ENCODE peak calls at places on chromosomes 7 and 10, in eight cellular contexts. X, W, R, B, S, A, E and O are unnamed samples.

GRCh38 chr7:124765401-124766352 is at the start of gene GPR37:
- DNase-seq in X (peak; percentile 74), W (peak; percentile 70), R (no peak), B (peak; percentile 63), S (no peak), A (peak; percentile 44), E (peak; percentile 83), O (peak; percentile 81)

GRCh38 chr10:125779403-125780327 is 4.0 kb upstream of the MMP21 start:
- DNase-seq in X (no peak), W (no peak), R (no peak), B (no peak), S (no peak), A (no peak), E (no peak), O (no peak)

GRCh38 chr7:158019726-158020705 is 567.6 kb downstream of the PTPRN2 start:
- DNase-seq in X (no peak), W (no peak), R (no peak), B (no peak), S (no peak), A (no peak), E (no peak), O (peak; percentile 37)

GRCh38 chr10:14093735-14094484 is 236.8 kb downstream of the FRMD4A start:
- DNase-seq in X (no peak), W (peak; percentile 33), R (no peak), B (peak; percentile 35), S (peak; percentile 15), A (peak; percentile 74), E (no peak), O (no peak)

GRCh38 chr10:80924063-80924952 is 386.6 kb downstream of the SH2D4B start:
- DNase-seq in X (peak; percentile 63), W (peak; percentile 62), R (no peak), B (no peak), S (no peak), A (peak; percentile 52), E (peak; percentile 21), O (no peak)

GRCh38 chr7:135414850-135415439 is 95.0 kb downstream of the CNOT4 start:
- DNase-seq in X (peak; percentile 24), W (peak; percentile 48), R (no peak), B (peak; percentile 61), S (peak; percentile 45), A (peak; percentile 55), E (peak; percentile 24), O (no peak)

GRCh38 chr10:27240891-27241639 is 468 bp upstream of the ACBD5 start:
- DNase-seq in X (peak; percentile 46), W (peak; percentile 47), R (no peak), B (no peak), S (no peak), A (peak; percentile 48), E (peak; percentile 30), O (peak; percentile 80)

GRCh38 chr7:43583424-43584199 is 704 bp downstream of the STK17A start:
- DNase-seq in X (peak; percentile 70), W (peak; percentile 50), R (peak; percentile 30), B (no peak), S (no peak), A (peak; percentile 75), E (peak; percentile 47), O (peak; percentile 85)

GRCh38 chr10:115950320-115950719 is 322.7 kb downstream of the GFRA1 start:
- DNase-seq in X (no peak), W (no peak), R (no peak), B (no peak), S (no peak), A (no peak), E (no peak), O (no peak)

GRCh38 chr7:138257459-138258193 is 181.4 kb downstream of the AKR1D1 start:
- DNase-seq in X (peak; percentile 30), W (no peak), R (no peak), B (peak; percentile 69), S (no peak), A (no peak), E (no peak), O (no peak)

GRCh38 chr10:31697271-31698168 is 231.1 kb downstream of the ARHGAP12 start:
- DNase-seq in X (peak; percentile 55), W (no peak), R (peak; percentile 70), B (no peak), S (no peak), A (peak; percentile 95), E (no peak), O (peak; percentile 94)

GRCh38 chr10:77887631-77888355 is 38.8 kb downstream of the DLG5 start:
- DNase-seq in X (no peak), W (no peak), R (no peak), B (no peak), S (no peak), A (peak; percentile 70), E (no peak), O (no peak)

GRCh38 chr10:30812018-30812851 is 182.7 kb upstream of the LYZL2 start:
- DNase-seq in X (peak; percentile 29), W (no peak), R (peak; percentile 28), B (no peak), S (no peak), A (peak; percentile 90), E (no peak), O (no peak)

GRCh38 chr10:133378251-133379096 is 588 bp upstream of the PAOX start:
- DNase-seq in X (peak; percentile 83), W (peak; percentile 68), R (peak; percentile 40), B (no peak), S (no peak), A (peak; percentile 74), E (peak; percentile 54), O (no peak)

GRCh38 chr10:33812586-33812985 is 478.1 kb upstream of the NRP1 start:
- DNase-seq in X (no peak), W (no peak), R (no peak), B (no peak), S (no peak), A (no peak), E (no peak), O (no peak)

GRCh38 chr10:102450124-102450373 is 1.3 kb downstream of the C10orf95 start:
- DNase-seq in X (no peak), W (no peak), R (no peak), B (no peak), S (no peak), A (no peak), E (no peak), O (no peak)

GRCh38 chr10:102452672-102453340 is 1.5 kb upstream of the C10orf95 start:
- DNase-seq in X (no peak), W (no peak), R (no peak), B (peak; percentile 43), S (peak; percentile 61), A (peak; percentile 88), E (peak; percentile 56), O (no peak)

GRCh38 chr10:102449321-102450123 is 1.8 kb downstream of the C10orf95 start:
- DNase-seq in X (peak; percentile 91), W (no peak), R (peak; percentile 30), B (peak; percentile 76), S (no peak), A (peak; percentile 66), E (peak; percentile 77), O (peak; percentile 78)

GRCh38 chr10:102450374-102451104 is 804 bp downstream of the C10orf95 start:
- DNase-seq in X (peak; percentile 82), W (peak; percentile 48), R (peak; percentile 38), B (peak; percentile 50), S (no peak), A (peak; percentile 89), E (peak; percentile 86), O (no peak)

GRCh38 chr10:102451105-102451969 is at the start of gene C10orf95:
- DNase-seq in X (peak; percentile 83), W (no peak), R (no peak), B (peak; percentile 42), S (no peak), A (peak; percentile 42), E (peak; percentile 56), O (no peak)
- H3K27ac ChIP-seq in X (peak within 1 kb of the TSS; percentile 92), W (no peak within 1 kb of the TSS), R (peak within 1 kb of the TSS; percentile 55), B (no peak within 1 kb of the TSS), S (peak within 1 kb of the TSS; percentile 60), A (no peak within 1 kb of the TSS), E (peak within 1 kb of the TSS; percentile 28), O (peak within 1 kb of the TSS; percentile 91)

GRCh38 chr10:24449769-24450310 is 240.9 kb downstream of the KIAA1217 start:
- DNase-seq in X (no peak), W (no peak), R (no peak), B (no peak), S (no peak), A (no peak), E (no peak), O (no peak)

GRCh38 chr10:24453404-24453830 is 244.5 kb downstream of the KIAA1217 start:
- DNase-seq in X (no peak), W (no peak), R (no peak), B (no peak), S (no peak), A (peak; percentile 81), E (no peak), O (no peak)

GRCh38 chr10:24449334-24449740 is 240.4 kb downstream of the KIAA1217 start:
- DNase-seq in X (no peak), W (no peak), R (no peak), B (no peak), S (no peak), A (peak; percentile 58), E (peak; percentile 35), O (no peak)

GRCh38 chr10:24452030-24452429 is 243.1 kb downstream of the KIAA1217 start:
- DNase-seq in X (no peak), W (no peak), R (no peak), B (no peak), S (no peak), A (no peak), E (no peak), O (no peak)

GRCh38 chr10:24451325-24451820 is 242.4 kb downstream of the KIAA1217 start:
- DNase-seq in X (no peak), W (no peak), R (no peak), B (no peak), S (no peak), A (no peak), E (no peak), O (no peak)
- H3K27ac ChIP-seq in X (no peak overlapping the region), W (no peak overlapping the region), R (no peak overlapping the region), B (no peak overlapping the region), S (no peak overlapping the region), A (no peak overlapping the region), E (no peak overlapping the region), O (no peak overlapping the region)

DNA sequence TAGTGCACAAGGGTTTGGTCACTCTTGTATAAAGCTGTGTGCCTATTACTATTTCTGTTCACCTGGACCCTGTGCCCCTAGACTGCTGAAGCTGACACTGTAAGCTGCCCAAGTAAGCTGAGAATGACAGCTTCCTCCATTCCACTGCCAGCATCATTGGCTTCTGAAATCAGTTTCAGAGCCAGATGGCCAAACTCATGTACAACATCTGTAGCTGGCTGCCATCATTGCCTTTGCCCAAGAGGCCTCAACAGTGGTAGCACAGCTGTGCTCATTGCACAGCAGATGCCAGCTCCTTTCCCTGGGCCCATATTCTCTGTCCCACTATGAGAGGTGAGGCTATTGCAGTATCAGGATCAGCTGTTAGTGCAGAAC is 165.7 kb downstream of the CPEB3 start:
- DNase-seq in X (no peak), W (no peak), R (no peak), B (no peak), S (no peak), A (no peak), E (no peak), O (no peak)
- H3K27ac ChIP-seq in X (no peak overlapping the region), W (no peak overlapping the region), R (no peak overlapping the region), B (peak overlapping the region; percentile 78), S (no peak overlapping the region), A (no peak overlapping the region), E (no peak overlapping the region), O (peak overlapping the region; percentile 58)

DNA sequence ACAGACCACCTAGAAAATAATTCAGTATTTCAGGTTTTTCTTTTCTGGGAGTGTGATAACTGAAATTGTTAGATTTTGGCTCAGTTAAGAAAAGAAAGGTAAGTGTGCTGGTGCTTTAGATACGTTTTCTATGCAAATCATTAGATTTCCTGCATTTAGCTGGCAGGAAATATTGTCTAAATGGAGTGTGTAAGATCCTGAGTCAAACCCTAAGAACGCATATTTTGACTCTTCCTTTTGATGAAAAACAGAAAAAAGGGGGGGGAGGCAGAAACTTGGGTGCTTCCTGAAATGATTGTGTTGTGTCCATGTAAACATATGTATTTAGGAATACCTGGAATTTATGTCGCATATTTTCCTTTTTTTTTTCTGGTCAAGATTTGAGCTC is 1.2 kb downstream of the GRK5 start:
- DNase-seq in X (no peak), W (no peak), R (no peak), B (no peak), S (no peak), A (peak; percentile 70), E (no peak), O (no peak)
- H3K27ac ChIP-seq in X (peak overlapping the region; percentile 94), W (no peak overlapping the region), R (peak overlapping the region; percentile 99), B (no peak overlapping the region), S (peak overlapping the region; percentile 79), A (peak overlapping the region; percentile 84), E (no peak overlapping the region), O (peak overlapping the region; percentile 98)